ENCODE peak calls at places on chromosomes 12 and 14, in ten cellular contexts. W is PC-3; F is neuronal stem cell; E is CD4-positive, alpha-beta memory T cell; M is iPS DF 6.9; H is GM23248; T is heart left ventricle; L is lower leg skin; Z is adipocyte; X is A673. I is an unnamed sample.

GRCh38 chr12:52164624-52165023 is 27.2 kb downstream of the KRT80 start:
- DNase-seq in W (peak; percentile 93), F (no peak), E (no peak), M (no peak), H (no peak), T (no peak), L (no peak), Z (no peak), X (no peak), I (no peak)

GRCh38 chr12:3882896-3883564 is 9.8 kb upstream of the PARP11 start:
- DNase-seq in W (peak; percentile 9), F (no peak), E (peak; percentile 29), M (no peak), H (peak; percentile 19), T (no peak), L (no peak), Z (no peak), X (peak; percentile 21), I (no peak)

GRCh38 chr12:68483592-68484373 is 126.9 kb upstream of the RAP1B start:
- DNase-seq in W (peak; percentile 55), F (no peak), E (no peak), M (no peak), H (peak; percentile 65), T (no peak), L (no peak), Z (peak; percentile 64), X (peak; percentile 14), I (no peak)

GRCh38 chr12:46459111-46459510 is 86.5 kb upstream of the SLC38A2 start:
- DNase-seq in W (no peak), F (no peak), E (peak; percentile 13), M (peak; percentile 13), H (peak; percentile 76), T (no peak), L (no peak), Z (peak; percentile 48), X (no peak), I (no peak)

GRCh38 chr12:98743362-98743953 is 98.4 kb downstream of the APAF1 start:
- DNase-seq in W (peak; percentile 35), F (no peak), E (no peak), M (no peak), H (peak; percentile 26), T (no peak), L (no peak), Z (no peak), X (peak; percentile 67), I (peak; percentile 68)

GRCh38 chr14:38900887-38901286 is 202.1 kb downstream of the SEC23A start:
- DNase-seq in W (peak; percentile 82), F (no peak), E (no peak), M (no peak), H (no peak), T (no peak), L (no peak), Z (no peak), X (peak; percentile 2), I (no peak)

GRCh38 chr12:101713930-101714329 is 16.5 kb downstream of the CHPT1 start:
- DNase-seq in W (no peak), F (no peak), E (no peak), M (no peak), H (no peak), T (no peak), L (no peak), Z (no peak), X (no peak), I (no peak)

GRCh38 chr12:49661191-49661590 is 37.8 kb downstream of the PRPF40B start:
- DNase-seq in W (no peak), F (no peak), E (no peak), M (no peak), H (no peak), T (no peak), L (no peak), Z (no peak), X (no peak), I (no peak)

GRCh38 chr12:54075974-54076373 is 22.3 kb downstream of the HOXC4 start:
- DNase-seq in W (no peak), F (no peak), E (no peak), M (peak; percentile 61), H (no peak), T (no peak), L (no peak), Z (no peak), X (no peak), I (no peak)

GRCh38 chr14:54796961-54797360 is 105.7 kb downstream of the GCH1 start:
- DNase-seq in W (peak; percentile 78), F (no peak), E (no peak), M (no peak), H (peak; percentile 82), T (no peak), L (no peak), Z (peak; percentile 40), X (no peak), I (no peak)

GRCh38 chr12:6917491-6918231 is 3.3 kb downstream of the ENO2 start:
- DNase-seq in W (no peak), F (no peak), E (no peak), M (no peak), H (peak; percentile 51), T (no peak), L (no peak), Z (no peak), X (no peak), I (no peak)

GRCh38 chr12:76944892-76945291 is 66.1 kb upstream of the CSRP2 start:
- DNase-seq in W (no peak), F (no peak), E (no peak), M (no peak), H (no peak), T (no peak), L (no peak), Z (no peak), X (no peak), I (no peak)

GRCh38 chr12:14239350-14239934 is 126.0 kb upstream of the ATF7IP start:
- DNase-seq in W (peak; percentile 63), F (no peak), E (no peak), M (no peak), H (peak; percentile 53), T (no peak), L (no peak), Z (peak; percentile 52), X (peak; percentile 93), I (peak; percentile 45)

GRCh38 chr12:109385339-109386078 is 37.8 kb downstream of the MYO1H start:
- DNase-seq in W (peak; percentile 81), F (peak; percentile 33), E (peak; percentile 28), M (no peak), H (peak; percentile 85), T (no peak), L (peak; percentile 79), Z (peak; percentile 89), X (peak; percentile 59), I (peak; percentile 51)

DNA sequence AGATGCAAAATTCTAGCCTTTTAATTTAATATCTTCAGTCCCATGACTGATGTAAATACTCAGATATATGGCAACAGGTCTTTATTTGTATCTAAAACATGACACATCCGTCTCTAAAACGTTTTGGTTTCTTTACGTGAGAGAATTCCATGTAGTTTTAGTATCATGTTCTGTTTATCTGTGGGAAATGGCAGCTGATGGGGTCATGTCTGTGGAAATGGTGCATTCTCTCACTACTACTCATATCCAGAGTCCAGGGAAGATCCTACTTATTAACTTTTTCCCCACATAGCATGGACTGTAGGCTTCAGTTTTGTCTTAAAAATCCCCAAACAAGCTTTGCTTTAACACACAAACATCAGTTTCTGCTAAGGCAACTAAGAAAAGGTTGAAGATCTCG is 53.8 kb downstream of the SPTLC2 start:
- DNase-seq in W (peak; percentile 59), F (no peak), E (no peak), M (no peak), H (peak; percentile 49), T (no peak), L (no peak), Z (peak; percentile 78), X (no peak), I (no peak)
- H3K4me3 ChIP-seq in W (no peak overlapping the region), F (no peak overlapping the region), E (no peak overlapping the region), M (no peak overlapping the region), H (no peak overlapping the region), T (no peak overlapping the region), L (no peak overlapping the region), Z (no peak overlapping the region), X (no peak overlapping the region), I (no peak overlapping the region)

GRCh38 chr14:50023671-50024490 is 92.5 kb downstream of the VCPKMT start:
- DNase-seq in W (peak; percentile 85), F (no peak), E (no peak), M (no peak), H (peak; percentile 91), T (no peak), L (peak; percentile 47), Z (peak; percentile 79), X (peak; percentile 46), I (no peak)
- H3K4me3 ChIP-seq in W (peak overlapping the region; percentile 53), F (no peak overlapping the region), E (no peak overlapping the region), M (no peak overlapping the region), H (peak overlapping the region; percentile 67), T (no peak overlapping the region), L (no peak overlapping the region), Z (peak overlapping the region; percentile 68), X (no peak overlapping the region), I (peak overlapping the region; percentile 35)

GRCh38 chr12:47772094-47772660 is 861 bp upstream of the SLC48A1 start:
- DNase-seq in W (no peak), F (no peak), E (no peak), M (no peak), H (no peak), T (no peak), L (no peak), Z (no peak), X (no peak), I (no peak)

GRCh38 chr12:47773858-47774580 is 981 bp downstream of the SLC48A1 start:
- DNase-seq in W (peak; percentile 23), F (no peak), E (no peak), M (no peak), H (peak; percentile 32), T (no peak), L (no peak), Z (no peak), X (no peak), I (peak; percentile 68)

GRCh38 chr12:47771304-47771703 is 1.7 kb upstream of the SLC48A1 start:
- DNase-seq in W (no peak), F (no peak), E (no peak), M (no peak), H (no peak), T (no peak), L (no peak), Z (no peak), X (no peak), I (no peak)

GRCh38 chr12:47773062-47773857 is at the start of gene SLC48A1:
- DNase-seq in W (peak; percentile 76), F (peak; percentile 68), E (peak; percentile 76), M (no peak), H (peak; percentile 82), T (peak; percentile 91), L (no peak), Z (peak; percentile 89), X (peak; percentile 81), I (peak; percentile 97)

GRCh38 chr12:47772738-47773061 is 338 bp upstream of the SLC48A1 start:
- DNase-seq in W (no peak), F (no peak), E (no peak), M (no peak), H (no peak), T (no peak), L (no peak), Z (no peak), X (no peak), I (no peak)
- H3K4me3 ChIP-seq in W (peak overlapping the region; percentile 88), F (peak overlapping the region; percentile 69), E (no peak overlapping the region), M (no peak overlapping the region), H (peak overlapping the region; percentile 82), T (peak overlapping the region; percentile 74), L (no peak overlapping the region), Z (peak overlapping the region; percentile 87), X (peak overlapping the region; percentile 88), I (peak overlapping the region; percentile 74)

DNA sequence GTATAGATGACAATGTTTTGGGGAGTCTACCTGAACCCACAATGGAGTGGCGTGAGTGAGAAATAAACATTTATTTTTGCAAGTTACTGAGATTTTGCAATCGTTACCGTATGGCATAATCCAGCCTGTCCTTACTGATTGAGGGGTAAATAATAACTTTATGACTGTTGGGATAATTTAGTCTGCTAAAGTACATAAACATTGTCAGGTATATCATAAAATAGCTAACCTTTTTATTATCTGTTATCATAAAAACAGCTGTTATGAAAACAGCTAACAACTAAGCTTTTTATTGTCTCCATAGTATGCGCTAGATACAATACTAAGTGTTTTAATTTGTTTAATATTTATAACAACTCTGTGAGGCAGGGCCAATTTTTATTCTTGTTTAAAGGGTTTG is 10.3 kb downstream of the ACSS3 start:
- DNase-seq in W (no peak), F (no peak), E (no peak), M (no peak), H (no peak), T (no peak), L (no peak), Z (no peak), X (no peak), I (no peak)
- H3K4me3 ChIP-seq in W (no peak overlapping the region), F (no peak overlapping the region), E (no peak overlapping the region), M (no peak overlapping the region), H (no peak overlapping the region), T (no peak overlapping the region), L (no peak overlapping the region), Z (no peak overlapping the region), X (no peak overlapping the region), I (no peak overlapping the region)

I was measured in SK-N-SH.